ENCODE peak calls at places on chromosomes 12 and 14, in seven cellular contexts. W is prostate gland; U is neural progenitor cell; V is tibial artery; C is endothelial cell of umbilical vein; Y is CD8-positive, alpha-beta T cell; H is right lobe of liver. B is an unnamed sample. For H3K27me3, the result is how much of the 10 kb centered on the place peaks cover.

GRCh38 chr12:89217472-89217871 is 134.8 kb downstream of the DUSP6 start:
- DNase-seq in Y (no peak), C (no peak), V (no peak), U (no peak), W (no peak), H (no peak), B (peak)

GRCh38 chr14:73686901-73687300 is 27.3 kb downstream of the PNMA1 start:
- DNase-seq in H (no peak), U (no peak), W (no peak), Y (no peak), V (no peak), C (no peak), B (no peak)

GRCh38 chr12:76782440-76782996 is 18.6 kb downstream of the ZDHHC17 start:
- DNase-seq in V (no peak), U (no peak), H (no peak), W (no peak), Y (no peak), C (peak), B (no peak)

GRCh38 chr12:93572712-93573551 is 457 bp downstream of the SOCS2 start:
- DNase-seq in C (peak), H (no peak), W (no peak), Y (peak), U (peak), V (peak), B (no peak)

GRCh38 chr14:55448146-55448614 is 7.8 kb upstream of the TBPL2 start:
- DNase-seq in H (no peak), U (no peak), C (peak), W (no peak), Y (no peak), V (no peak), B (peak)

GRCh38 chr14:33369972-33370371 is 431.3 kb downstream of the NPAS3 start:
- DNase-seq in Y (no peak), W (no peak), V (no peak), H (no peak), U (no peak), C (no peak), B (no peak)

GRCh38 chr12:59459966-59460365 is 135.9 kb upstream of the SLC16A7 start:
- DNase-seq in Y (no peak), W (no peak), V (no peak), C (peak), U (no peak), H (no peak), B (peak)

GRCh38 chr14:43877351-43877900 is 629.7 kb downstream of the FSCB start:
- DNase-seq in C (no peak), H (no peak), W (no peak), Y (no peak), V (no peak), U (no peak), B (no peak)

GRCh38 chr14:93132472-93133065 is 16.8 kb upstream of the ITPK1 start:
- DNase-seq in C (peak), Y (peak), V (no peak), U (peak), H (peak), W (no peak), B (no peak)

GRCh38 chr14:37597538-37598084 is 2.2 kb downstream of the TTC6 start:
- DNase-seq in H (no peak), C (no peak), W (no peak), U (peak), V (no peak), Y (no peak), B (peak)

GRCh38 chr14:24879661-24880381 is 170.1 kb downstream of the STXBP6 start:
- DNase-seq in Y (no peak), H (no peak), W (no peak), U (no peak), V (no peak), C (no peak), B (no peak)

GRCh38 chr14:24013654-24014514 is 25.2 kb downstream of the DHRS4L2 start:
- DNase-seq in V (no peak), Y (peak), W (peak), C (peak), U (peak), H (peak), B (peak)

GRCh38 chr12:63064080-63064479 is 86.9 kb downstream of the AVPR1A start:
- DNase-seq in W (no peak), U (no peak), Y (no peak), V (no peak), H (no peak), C (peak), B (peak)

GRCh38 chr12:11559941-11560340 is 89.5 kb upstream of the ETV6 start:
- DNase-seq in U (no peak), C (no peak), H (no peak), Y (no peak), W (no peak), V (no peak), B (no peak)

GRCh38 chr12:10632226-10632625 is 18.8 kb upstream of the MAGOHB start:
- DNase-seq in W (no peak), H (no peak), C (no peak), V (no peak), Y (no peak), U (no peak), B (no peak)

GRCh38 chr12:14665354-14666348 is 30.7 kb downstream of the GUCY2C start:
- DNase-seq in U (peak), W (no peak), V (no peak), C (no peak), H (no peak), Y (no peak), B (peak)

GRCh38 chr14:106802413-106803364 is 1276.3 kb downstream of the TMEM121 start:
- DNase-seq in C (no peak), U (no peak), H (no peak), V (no peak), Y (no peak), W (no peak), B (no peak)

GRCh38 chr14:94635143-94635542 is 23.0 kb downstream of the SERPINA3 start:
- DNase-seq in V (no peak), W (no peak), C (no peak), U (no peak), Y (no peak), H (peak), B (no peak)

GRCh38 chr12:2339022-2339431 is 286.2 kb downstream of the CACNA1C start:
- DNase-seq in W (no peak), C (peak), V (no peak), Y (no peak), U (no peak), H (no peak), B (peak)

GRCh38 chr14:70188608-70189540 is at the start of gene SLC8A3:
- DNase-seq in V (no peak), Y (no peak), U (peak), W (peak), H (no peak), C (peak), B (peak)

GRCh38 chr14:72401632-72402428 is 469.6 kb downstream of the RGS6 start:
- DNase-seq in W (no peak), Y (peak), U (no peak), V (no peak), C (no peak), H (no peak), B (no peak)

GRCh38 chr14:89017417-89017816 is 193.0 kb downstream of the TTC8 start:
- DNase-seq in V (no peak), W (no peak), C (no peak), H (peak), Y (no peak), U (no peak), B (no peak)

GRCh38 chr14:54102530-54102929 is 145.9 kb upstream of the BMP4 start:
- DNase-seq in U (no peak), C (no peak), H (no peak), W (no peak), Y (no peak), V (no peak), B (no peak)

GRCh38 chr12:34625116-34625515 is 602.8 kb downstream of the ALG10 start:
- DNase-seq in H (no peak), Y (no peak), V (no peak), U (no peak), W (no peak), C (no peak), B (peak)

GRCh38 chr14:20622816-20623291 is 18.6 kb downstream of the OR6S1 start:
- DNase-seq in W (no peak), V (no peak), H (no peak), C (no peak), Y (no peak), U (no peak), B (no peak)

GRCh38 chr12:106049105-106049504 is 89.6 kb downstream of the NUAK1 start:
- DNase-seq in V (no peak), C (no peak), W (no peak), H (no peak), Y (no peak), U (no peak), B (no peak)

GRCh38 chr12:89461649-89462612 is 62.7 kb downstream of the GALNT4 start:
- DNase-seq in W (no peak), V (no peak), C (peak), Y (no peak), H (no peak), U (peak), B (peak)

GRCh38 chr12:85440273-85440672 is 160.3 kb downstream of the ALX1 start:
- DNase-seq in C (no peak), U (no peak), W (no peak), H (no peak), V (no peak), Y (no peak), B (no peak)

GRCh38 chr12:57839996-57840395 is 6.5 kb downstream of the CTDSP2 start:
- DNase-seq in H (no peak), V (no peak), Y (no peak), C (no peak), W (no peak), U (no peak), B (no peak)

GRCh38 chr12:121731473-121731872 is 18.9 kb downstream of the TMEM120B start:
- DNase-seq in C (no peak), U (no peak), W (no peak), V (no peak), Y (no peak), H (no peak), B (no peak)

GRCh38 chr14:67881225-67881624 is 61.6 kb downstream of the RAD51B start:
- DNase-seq in V (no peak), W (no peak), U (no peak), C (peak), H (no peak), Y (no peak), B (no peak)

GRCh38 chr14:26966942-26967341 is 369.1 kb upstream of the NOVA1 start:
- DNase-seq in H (no peak), W (peak), Y (no peak), C (no peak), U (no peak), V (no peak), B (peak)

GRCh38 chr14:96821501-96821900 is 24.3 kb downstream of the VRK1 start:
- DNase-seq in U (no peak), V (no peak), W (no peak), H (no peak), Y (no peak), C (no peak), B (peak)

GRCh38 chr12:122646568-122647220 is 56.5 kb downstream of the HCAR2 start:
- DNase-seq in V (no peak), U (no peak), Y (peak), H (no peak), C (no peak), W (no peak), B (peak)

GRCh38 chr14:105884808-105885281 is 358.5 kb downstream of the TMEM121 start:
- DNase-seq in Y (peak), U (no peak), V (peak), W (no peak), C (no peak), H (peak), B (no peak)

GRCh38 chr12:117027251-117028086 is 71.7 kb downstream of the TESC start:
- DNase-seq in W (no peak), U (no peak), C (no peak), Y (no peak), V (no peak), H (peak), B (no peak)

GRCh38 chr12:99609455-99610181 is 37.9 kb upstream of the GARIN6 start:
- DNase-seq in V (no peak), Y (no peak), U (no peak), C (no peak), H (no peak), W (no peak), B (no peak)

GRCh38 chr12:123142948-123143752 is 7.7 kb downstream of the PITPNM2 start:
- DNase-seq in V (peak), C (no peak), W (no peak), U (peak), H (no peak), Y (no peak), B (no peak)

GRCh38 chr12:80946591-80946990 is 8.9 kb upstream of the LIN7A start:
- DNase-seq in V (no peak), W (no peak), H (no peak), U (no peak), C (peak), Y (no peak), B (peak)
- TF ChIP-seq CTCF in V (no peak), W (no peak), H (peak), U (peak), C (no peak), Y (no peak), B (no peak)

GRCh38 chr14:22071001-22071400 is 397.4 kb upstream of the OR4E1 start:
- DNase-seq in W (no peak), H (no peak), C (no peak), U (no peak), V (no peak), Y (peak), B (no peak)

GRCh38 chr14:22065372-22065771 is 391.8 kb upstream of the OR4E1 start:
- DNase-seq in V (no peak), C (no peak), U (no peak), W (no peak), H (no peak), Y (no peak), B (no peak)

DNA sequence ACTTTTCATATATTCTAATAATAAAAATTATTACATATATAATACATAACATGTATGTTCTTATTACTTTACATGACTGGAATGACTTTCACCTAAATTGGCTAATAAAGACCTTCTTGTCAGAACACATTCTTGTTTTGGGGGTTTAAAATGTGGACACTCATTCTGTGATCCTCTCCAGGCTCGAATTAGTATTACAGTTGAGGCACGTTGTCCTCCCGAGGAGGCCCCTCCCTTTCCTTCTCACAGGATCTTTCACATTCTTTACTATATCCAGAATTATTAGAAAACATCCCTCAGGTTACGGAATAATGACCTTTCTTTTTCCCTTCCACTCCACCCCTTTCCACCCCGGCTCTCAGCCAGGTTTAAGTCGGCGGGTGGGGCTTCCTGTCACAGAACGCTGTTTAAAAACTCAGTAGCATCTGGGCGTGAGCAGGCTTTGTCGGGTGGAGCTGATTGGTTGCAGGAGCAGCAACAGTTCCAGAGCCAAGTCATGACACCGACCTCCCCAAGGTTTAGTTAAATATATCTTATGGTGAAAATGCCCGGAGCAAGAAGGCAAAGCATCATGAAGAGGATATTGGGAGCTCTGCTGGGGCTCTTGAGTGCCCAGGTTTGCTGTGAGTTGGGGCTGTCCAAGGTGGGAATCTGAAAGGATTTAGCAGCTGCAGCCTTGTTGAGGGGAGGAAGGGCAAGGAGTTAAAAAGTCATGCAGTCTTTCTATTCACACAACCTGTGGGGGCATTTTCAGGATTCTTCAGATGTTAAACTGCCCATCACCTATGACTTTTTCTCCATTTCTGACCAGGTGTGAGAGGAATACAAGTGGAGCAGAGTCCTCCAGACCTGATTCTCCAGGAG is 396.7 kb upstream of the OR4E1 start:
- DNase-seq in W (no peak), U (peak), Y (peak), V (no peak), H (no peak), C (peak), B (peak)
- H3K4me3 ChIP-seq in W (no peak), U (peak), Y (peak), V (no peak), H (no peak), C (peak), B (no peak)

GRCh38 chr12:49282302-49282701 is 12.6 kb upstream of the PRPH start:
- DNase-seq in H (no peak), Y (no peak), C (no peak), W (no peak), U (no peak), V (no peak), B (no peak)

GRCh38 chr12:49284672-49285071 is 10.3 kb upstream of the PRPH start:
- DNase-seq in C (no peak), H (no peak), W (no peak), Y (no peak), V (peak), U (no peak), B (no peak)

GRCh38 chr12:49287876-49288275 is 7.1 kb upstream of the PRPH start:
- DNase-seq in H (no peak), Y (no peak), C (no peak), V (peak), U (no peak), W (no peak), B (no peak)

GRCh38 chr12:49279706-49280159 is 14.9 kb downstream of the TUBA1C start:
- DNase-seq in U (peak), V (no peak), H (no peak), W (no peak), C (no peak), Y (no peak), B (peak)

GRCh38 chr12:49283541-49284429 is 11.2 kb upstream of the PRPH start:
- DNase-seq in U (no peak), Y (no peak), V (peak), W (no peak), H (no peak), C (no peak), B (no peak)
- H3K27me3 ChIP-seq in U (under half), Y (under half), V (under half), W (under half), H (under half), C (under half), B (under half)

DNA sequence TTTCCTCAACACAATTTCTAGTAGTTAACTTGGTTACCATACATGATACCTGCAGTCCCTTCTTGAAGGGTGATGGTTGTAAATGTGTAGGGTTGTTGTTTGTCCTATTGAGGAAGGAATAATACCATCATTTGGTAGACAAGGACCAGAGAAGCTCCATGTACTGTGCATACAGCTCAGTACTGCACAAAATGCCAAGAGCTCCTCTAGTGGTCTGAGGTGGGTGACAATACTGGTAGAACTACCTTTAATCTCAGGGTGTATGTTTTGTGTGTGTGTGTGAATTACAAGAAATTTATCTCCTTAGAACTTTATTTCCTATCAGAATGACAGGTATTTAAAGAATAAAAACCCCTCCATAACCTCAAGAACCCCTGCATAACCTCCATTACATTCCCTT is 575.3 kb downstream of the TMTC2 start:
- DNase-seq in Y (no peak), V (no peak), H (no peak), C (no peak), W (no peak), U (no peak), B (no peak)
- TF ChIP-seq CTCF in Y (no peak), V (no peak), H (no peak), C (no peak), W (no peak), U (peak), B (no peak)

DNA sequence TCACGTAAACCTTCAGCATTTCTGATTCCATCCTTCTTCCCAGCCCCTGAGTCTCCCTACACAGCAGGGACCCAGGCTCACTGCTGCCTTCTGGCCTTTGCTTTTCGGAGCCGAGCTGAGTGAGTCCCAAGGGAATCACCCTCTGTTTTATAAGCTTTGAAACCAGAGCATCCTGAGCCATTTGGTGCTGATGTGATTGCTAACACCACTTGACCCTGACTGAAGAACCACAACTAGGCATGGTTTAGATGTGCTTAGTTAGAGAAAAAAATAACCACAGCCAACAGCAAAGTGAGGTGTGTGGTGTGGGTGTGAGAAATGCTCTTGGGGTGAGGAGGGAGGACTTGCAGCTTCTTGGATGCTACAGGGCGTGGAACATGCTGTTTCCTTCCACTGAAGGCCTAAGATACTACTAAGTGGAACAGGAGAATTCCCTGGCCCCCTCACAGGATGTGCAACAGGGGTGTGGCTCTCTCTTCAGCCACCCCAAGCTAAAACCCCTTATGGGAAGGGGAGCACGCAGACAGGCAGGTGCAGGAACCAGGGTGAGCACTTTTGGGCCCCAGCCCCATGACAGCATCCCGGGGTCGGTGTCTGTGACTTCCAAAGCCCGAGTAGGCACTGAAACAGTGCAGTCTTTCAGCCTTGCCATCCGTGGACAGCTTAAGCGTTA is at the start of gene TC2N:
- DNase-seq in W (no peak), Y (peak), U (no peak), V (no peak), C (no peak), H (no peak), B (no peak)
- H3K4me3 ChIP-seq in W (peak), Y (peak), U (no peak), V (no peak), C (no peak), H (no peak), B (no peak)

GRCh38 chr12:95802482-95803264 is 12.1 kb upstream of the NTN4 start:
- DNase-seq in W (peak), V (no peak), U (no peak), C (peak), H (peak), Y (no peak), B (peak)
- H3K27me3 ChIP-seq in W (under half), V (under half), U (under half), C (under half), H (under half), Y (under half), B (under half)

GRCh38 chr12:55820679-55821078 is 2.8 kb downstream of the ORMDL2 start:
- DNase-seq in Y (no peak), V (no peak), W (no peak), H (no peak), U (no peak), C (no peak), B (no peak)
- TF ChIP-seq CTCF in Y (no peak), V (no peak), W (no peak), H (no peak), U (peak), C (peak), B (peak)